ENCODE peak calls at places on chromosomes 11 and 22, in ten cellular contexts. O, W, I, A, R, G, T, X, V and C are unnamed samples.

GRCh38 chr11:27350503-27350902 is 12.5 kb downstream of the CCDC34 start:
- DNase-seq in O (no peak), W (peak; percentile 27), I (no peak), A (no peak), R (no peak), G (no peak), T (no peak), X (no peak), V (no peak), C (no peak)

GRCh38 chr11:31689559-31689958 is 121.6 kb downstream of the PAX6 start:
- DNase-seq in O (no peak), W (no peak), I (no peak), A (no peak), R (no peak), G (no peak), T (no peak), X (no peak), V (no peak), C (no peak)

GRCh38 chr22:45647532-45648225 is 24.0 kb upstream of the ATXN10 start:
- DNase-seq in O (no peak), W (no peak), I (no peak), A (no peak), R (no peak), G (no peak), T (no peak), X (no peak), V (no peak), C (no peak)

GRCh38 chr11:15575409-15575808 is 460.7 kb downstream of the INSC start:
- DNase-seq in O (no peak), W (no peak), I (no peak), A (no peak), R (no peak), G (no peak), T (no peak), X (no peak), V (no peak), C (no peak)

GRCh38 chr22:39234157-39234793 is 10.5 kb downstream of the PDGFB start:
- DNase-seq in O (no peak), W (no peak), I (peak; percentile 91), A (no peak), R (no peak), G (no peak), T (no peak), X (peak; percentile 72), V (no peak), C (no peak)

GRCh38 chr11:47106839-47107520 is 69.7 kb downstream of the ARFGAP2 start:
- DNase-seq in O (peak; percentile 26), W (no peak), I (no peak), A (no peak), R (no peak), G (no peak), T (no peak), X (no peak), V (no peak), C (no peak)

GRCh38 chr22:46028069-46028991 is 51.4 kb upstream of the WNT7B start:
- DNase-seq in O (no peak), W (no peak), I (peak; percentile 24), A (no peak), R (no peak), G (no peak), T (no peak), X (no peak), V (no peak), C (no peak)

GRCh38 chr22:46012182-46012880 is 35.4 kb upstream of the WNT7B start:
- DNase-seq in O (no peak), W (no peak), I (peak; percentile 37), A (no peak), R (no peak), G (no peak), T (no peak), X (no peak), V (no peak), C (no peak)

GRCh38 chr11:111937859-111938258 is 716 bp downstream of the DIXDC1 start:
- DNase-seq in O (peak; percentile 57), W (no peak), I (no peak), A (no peak), R (no peak), G (no peak), T (no peak), X (no peak), V (no peak), C (no peak)

GRCh38 chr11:1782026-1782696 is 18.4 kb upstream of the CTSD start:
- DNase-seq in O (no peak), W (no peak), I (peak; percentile 43), A (no peak), R (no peak), G (no peak), T (no peak), X (no peak), V (no peak), C (no peak)

GRCh38 chr11:47550288-47551052 is 2.5 kb downstream of the CELF1 start:
- DNase-seq in O (no peak), W (no peak), I (no peak), A (no peak), R (no peak), G (no peak), T (no peak), X (no peak), V (no peak), C (no peak)

GRCh38 chr22:40401532-40401931 is 31.1 kb downstream of the SGSM3 start:
- DNase-seq in O (no peak), W (no peak), I (no peak), A (no peak), R (no peak), G (peak; percentile 55), T (peak; percentile 28), X (no peak), V (no peak), C (no peak)

GRCh38 chr11:1116104-1116503 is 41.4 kb downstream of the MUC2 start:
- DNase-seq in O (no peak), W (no peak), I (peak; percentile 31), A (no peak), R (no peak), G (peak; percentile 8), T (no peak), X (no peak), V (no peak), C (no peak)

GRCh38 chr22:17164392-17165024 is 5.4 kb upstream of the HDHD5 start:
- DNase-seq in O (peak; percentile 29), W (no peak), I (peak; percentile 79), A (no peak), R (no peak), G (no peak), T (no peak), X (no peak), V (no peak), C (no peak)

GRCh38 chr11:116840224-116840745 is 2.9 kb upstream of the APOA1 start:
- DNase-seq in O (peak; percentile 40), W (no peak), I (peak; percentile 73), A (no peak), R (peak; percentile 70), G (no peak), T (no peak), X (no peak), V (no peak), C (no peak)

GRCh38 chr11:1567052-1567720 is 4.9 kb downstream of the DUSP8 start:
- DNase-seq in O (no peak), W (no peak), I (peak; percentile 44), A (no peak), R (no peak), G (no peak), T (no peak), X (no peak), V (no peak), C (no peak)

GRCh38 chr22:39279170-39279850 is 34.5 kb upstream of the PDGFB start:
- DNase-seq in O (no peak), W (no peak), I (no peak), A (no peak), R (no peak), G (no peak), T (no peak), X (no peak), V (no peak), C (no peak)

GRCh38 chr11:85647604-85648299 is at the start of gene TMEM126A:
- DNase-seq in O (peak; percentile 93), W (peak; percentile 88), I (peak; percentile 77), A (peak; percentile 91), R (peak; percentile 41), G (peak; percentile 93), T (peak; percentile 81), X (peak; percentile 79), V (peak; percentile 70), C (peak; percentile 64)

GRCh38 chr11:123546515-123546914 is 107.9 kb downstream of the SCN3B start:
- DNase-seq in O (no peak), W (no peak), I (no peak), A (no peak), R (no peak), G (no peak), T (no peak), X (peak; percentile 27), V (peak; percentile 59), C (no peak)

GRCh38 chr22:48751539-48752437 is 1075.9 kb downstream of the BRD1 start:
- DNase-seq in O (no peak), W (no peak), I (peak; percentile 52), A (no peak), R (no peak), G (no peak), T (no peak), X (no peak), V (no peak), C (no peak)

GRCh38 chr22:35630387-35630793 is 13.3 kb upstream of the MB start:
- DNase-seq in O (no peak), W (no peak), I (no peak), A (no peak), R (peak; percentile 31), G (no peak), T (no peak), X (peak; percentile 18), V (no peak), C (no peak)

GRCh38 chr22:39490135-39490798 is 11.8 kb upstream of the MIEF1 start:
- DNase-seq in O (peak; percentile 96), W (peak; percentile 82), I (peak; percentile 97), A (peak; percentile 62), R (peak; percentile 96), G (peak; percentile 68), T (peak; percentile 52), X (peak; percentile 61), V (no peak), C (no peak)